ENCODE peak calls at places on chromosome 22, in eight cellular contexts. T, P, C, W, Z, H, F and E are unnamed samples.
A peak's percentile ranks its signal among the peaks of the same experiment; 100 is the strongest.

GRCh38 chr22:36538529-36538928 is 9.6 kb upstream of the EIF3D start:
- DNase-seq in C (no peak), Z (no peak), T (no peak), F (no peak), W (no peak), P (no peak), H (no peak), E (no peak)

GRCh38 chr22:24235315-24235714 is 9.6 kb downstream of the GGT5 start:
- DNase-seq in P (no peak), W (no peak), H (no peak), T (no peak), C (no peak), F (no peak), Z (no peak), E (no peak)

GRCh38 chr22:34886391-34886790 is 179.6 kb upstream of the ISX start:
- DNase-seq in W (no peak), F (no peak), C (no peak), P (no peak), T (no peak), H (no peak), Z (no peak), E (no peak)

GRCh38 chr22:26707090-26707489 is 49.7 kb downstream of the MIAT start:
- DNase-seq in C (no peak), T (no peak), W (no peak), H (no peak), F (no peak), Z (peak; percentile 22), P (no peak), E (no peak)

GRCh38 chr22:28002863-28003565 is 84.0 kb upstream of the PITPNB start:
- DNase-seq in W (peak; percentile 26), P (no peak), Z (no peak), C (no peak), H (no peak), F (no peak), T (no peak), E (no peak)

GRCh38 chr22:36015806-36016519 is 12.7 kb downstream of the RBFOX2 start:
- DNase-seq in P (no peak), Z (no peak), C (no peak), F (no peak), H (no peak), W (no peak), T (no peak), E (no peak)

GRCh38 chr22:43722444-43722843 is 89.7 kb downstream of the EFCAB6 start:
- DNase-seq in F (no peak), P (no peak), Z (no peak), W (no peak), T (no peak), H (no peak), C (no peak), E (no peak)

GRCh38 chr22:39150848-39151215 is 1.6 kb downstream of the CBX7 start:
- DNase-seq in Z (no peak), C (no peak), H (peak; percentile 10), F (no peak), W (no peak), T (no peak), P (no peak), E (no peak)

GRCh38 chr22:40803292-40803691 is 15.9 kb downstream of the SLC25A17 start:
- DNase-seq in H (no peak), Z (no peak), W (no peak), P (no peak), F (no peak), C (no peak), T (no peak), E (no peak)

GRCh38 chr22:38043151-38044039 is 13.8 kb upstream of the PICK1 start:
- DNase-seq in T (no peak), Z (no peak), H (no peak), F (no peak), P (no peak), W (no peak), C (no peak), E (no peak)
- H3K27ac ChIP-seq in T (no peak overlapping the region), Z (no peak overlapping the region), H (peak overlapping the region; percentile 93), F (no peak overlapping the region), P (no peak overlapping the region), W (no peak overlapping the region), C (peak overlapping the region; percentile 38), E (peak overlapping the region; percentile 99)

GRCh38 chr22:49828599-49828965 is 909 bp upstream of the BRD1 start:
- DNase-seq in F (no peak), T (no peak), W (no peak), P (no peak), C (no peak), H (no peak), Z (no peak), E (no peak)

GRCh38 chr22:49826603-49827306 is 918 bp downstream of the BRD1 start:
- DNase-seq in Z (peak; percentile 39), C (no peak), P (peak; percentile 47), W (peak; percentile 14), F (no peak), T (peak; percentile 53), H (no peak), E (no peak)

GRCh38 chr22:49827307-49827852 is 293 bp downstream of the BRD1 start:
- DNase-seq in H (no peak), Z (peak; percentile 33), P (peak; percentile 35), F (no peak), W (no peak), C (no peak), T (no peak), E (no peak)

GRCh38 chr22:49827853-49828598 is at the start of gene BRD1:
- DNase-seq in W (peak; percentile 24), F (no peak), T (peak; percentile 47), Z (peak; percentile 83), P (peak; percentile 48), H (no peak), C (no peak), E (no peak)

DNA sequence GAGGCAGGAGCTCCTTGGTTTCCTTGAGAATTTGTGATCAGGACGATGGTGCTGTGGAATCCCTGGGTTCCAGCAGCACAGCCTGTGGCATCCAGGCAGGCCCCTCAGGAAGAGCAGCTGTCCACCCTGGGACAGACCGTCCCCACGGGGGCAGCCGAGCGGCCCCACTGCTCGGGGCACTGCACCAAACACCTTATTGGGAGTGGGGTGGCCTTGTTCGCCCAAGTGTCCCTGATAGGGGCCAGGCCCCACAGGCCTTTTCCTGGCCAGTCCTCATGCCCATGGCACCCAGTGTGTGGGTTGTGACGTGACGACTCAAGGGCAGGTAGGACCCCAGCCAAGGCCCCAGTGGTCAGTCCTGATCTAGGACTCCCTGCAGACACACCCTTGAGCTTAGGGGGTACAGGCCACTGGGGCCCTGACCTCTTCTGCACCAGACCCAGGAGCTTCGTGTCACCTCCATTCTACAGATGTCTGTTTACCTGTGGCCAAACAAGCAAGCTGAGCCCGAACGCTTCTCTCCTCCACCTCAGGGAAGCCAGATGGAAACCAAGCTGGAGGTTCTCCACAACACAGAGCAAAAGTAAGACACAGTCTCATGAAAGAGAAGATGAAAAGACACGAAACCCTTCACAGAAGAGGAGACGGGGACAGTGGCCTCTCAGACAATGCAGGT is 1.5 kb upstream of the BRD1 start:
- DNase-seq in P (no peak), Z (no peak), W (no peak), T (no peak), H (no peak), F (no peak), C (no peak), E (no peak)
- H3K27ac ChIP-seq in P (peak overlapping the region; percentile 83), Z (no peak overlapping the region), W (peak overlapping the region; percentile 12), T (peak overlapping the region; percentile 95), H (no peak overlapping the region), F (no peak overlapping the region), C (no peak overlapping the region), E (no peak overlapping the region)

GRCh38 chr22:22940961-22941605 is 53.5 kb downstream of the IGLL5 start:
- DNase-seq in H (peak; percentile 4), W (no peak), Z (no peak), F (no peak), T (no peak), P (no peak), C (peak; percentile 24), E (no peak)

GRCh38 chr22:22942511-22943329 is 55.1 kb downstream of the IGLL5 start:
- DNase-seq in Z (peak; percentile 79), W (peak; percentile 17), C (peak; percentile 51), F (peak; percentile 35), H (peak; percentile 3), T (peak; percentile 60), P (peak; percentile 57), E (no peak)

GRCh38 chr22:22939537-22940368 is 52.1 kb downstream of the IGLL5 start:
- DNase-seq in P (no peak), F (no peak), T (no peak), W (no peak), H (no peak), C (no peak), Z (no peak), E (no peak)

GRCh38 chr22:22943521-22944267 is 56.1 kb downstream of the IGLL5 start:
- DNase-seq in T (no peak), H (no peak), W (no peak), P (no peak), C (peak; percentile 42), Z (no peak), F (no peak), E (no peak)

DNA sequence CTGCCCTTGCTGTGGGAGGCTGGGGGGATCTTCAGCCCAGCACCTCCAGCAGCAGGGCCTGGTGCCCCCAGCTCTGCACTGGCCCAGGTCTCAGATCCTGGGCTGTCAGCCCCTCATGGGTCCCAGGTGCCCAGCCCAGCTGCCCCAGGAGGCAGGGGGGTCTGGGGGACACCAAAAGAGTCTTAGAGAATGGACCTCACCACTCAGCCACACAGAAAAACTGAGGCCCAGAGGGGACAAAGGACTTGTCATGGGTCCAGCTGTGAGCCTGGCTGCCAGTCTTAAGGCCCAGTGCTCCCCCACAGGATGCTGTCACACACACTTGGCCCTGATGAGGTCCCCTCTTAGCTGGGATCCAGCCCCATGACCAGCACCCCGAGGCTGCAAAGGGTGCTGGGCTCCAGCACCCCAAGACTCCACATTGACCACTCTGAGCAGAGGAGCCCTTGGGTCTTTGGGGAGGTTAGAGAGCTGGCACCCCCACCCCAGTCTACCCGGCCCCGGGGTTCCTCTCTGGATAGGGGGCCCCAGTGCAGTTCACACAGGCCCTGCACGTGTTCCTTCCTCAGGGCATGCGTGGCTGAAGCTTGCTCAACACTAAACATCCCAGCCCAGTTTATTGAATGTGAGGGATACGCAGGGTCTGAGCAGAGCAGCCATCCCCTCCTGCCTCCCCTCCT is 54.4 kb downstream of the IGLL5 start:
- DNase-seq in Z (no peak), C (peak; percentile 10), F (no peak), P (no peak), T (no peak), W (no peak), H (peak; percentile 4), E (no peak)
- H3K27ac ChIP-seq in Z (no peak overlapping the region), C (no peak overlapping the region), F (no peak overlapping the region), P (no peak overlapping the region), T (no peak overlapping the region), W (no peak overlapping the region), H (no peak overlapping the region), E (no peak overlapping the region)

GRCh38 chr22:46812034-46812605 is 49.7 kb downstream of the TBC1D22A start:
- DNase-seq in Z (no peak), C (no peak), P (no peak), F (no peak), H (no peak), T (no peak), W (no peak), E (no peak)

GRCh38 chr22:46812786-46813185 is 50.3 kb downstream of the TBC1D22A start:
- DNase-seq in F (no peak), H (no peak), T (no peak), W (no peak), P (no peak), C (no peak), Z (no peak), E (no peak)

GRCh38 chr22:46815559-46815895 is 53.1 kb downstream of the TBC1D22A start:
- DNase-seq in T (no peak), H (no peak), Z (no peak), W (no peak), F (no peak), C (no peak), P (no peak), E (no peak)

GRCh38 chr22:46815132-46815531 is 52.7 kb downstream of the TBC1D22A start:
- DNase-seq in W (no peak), P (no peak), H (no peak), T (no peak), C (no peak), F (no peak), Z (no peak), E (no peak)

GRCh38 chr22:46813816-46814597 is 51.6 kb downstream of the TBC1D22A start:
- DNase-seq in W (no peak), P (no peak), F (no peak), Z (no peak), C (no peak), H (no peak), T (no peak), E (no peak)
- H3K27ac ChIP-seq in W (peak overlapping the region; percentile 40), P (no peak overlapping the region), F (peak overlapping the region; percentile 47), Z (no peak overlapping the region), C (no peak overlapping the region), H (no peak overlapping the region), T (no peak overlapping the region), E (no peak overlapping the region)